ENCODE peak calls at places on chromosomes 5 and 9, in six cellular contexts. S, U, D, V, L and N are unnamed samples.
A peak's percentile ranks its signal among the peaks of the same experiment; 100 is the strongest.

GRCh38 chr9:130398487-130399240 is 46.1 kb upstream of the ASS1 start:
- DNase-seq in L (no peak), U (no peak), S (no peak), V (no peak), D (no peak), N (no peak)

GRCh38 chr5:120464627-120465280 is 654 bp downstream of the PRR16 start:
- DNase-seq in U (no peak), S (peak; percentile 53), D (no peak), L (no peak), V (peak; percentile 24), N (no peak)

GRCh38 chr5:107247427-107247826 is 423.3 kb downstream of the EFNA5 start:
- DNase-seq in D (no peak), U (no peak), V (no peak), L (no peak), S (no peak), N (no peak)

GRCh38 chr9:76298497-76299144 is 95.6 kb downstream of the RFK start:
- DNase-seq in S (no peak), D (no peak), V (no peak), L (no peak), U (no peak), N (no peak)

GRCh38 chr5:172505840-172506638 is 51.7 kb upstream of the SH3PXD2B start:
- DNase-seq in D (no peak), V (no peak), U (no peak), L (no peak), S (no peak), N (no peak)

GRCh38 chr9:130343445-130343918 is 77.9 kb downstream of the HMCN2 start:
- DNase-seq in V (no peak), D (no peak), S (no peak), U (peak; percentile 28), L (peak; percentile 61), N (no peak)

GRCh38 chr9:111959468-111959941 is 62.9 kb downstream of the UGCG start:
- DNase-seq in S (peak; percentile 87), D (no peak), L (no peak), V (peak; percentile 97), U (no peak), N (no peak)

GRCh38 chr5:158023266-158023665 is 164.3 kb upstream of the CLINT1 start:
- DNase-seq in D (no peak), L (no peak), S (no peak), V (no peak), U (no peak), N (no peak)